ENCODE peak calls at places on chromosomes 16 and 17, in five cellular contexts. O, P, H, E and Z are unnamed samples. For H3K36me3, the result is how much of the 10 kb centered on the place peaks cover.

GRCh38 chr17:17510456-17511292 is 14.5 kb upstream of the RASD1 start:
- DNase-seq in O (no peak), P (no peak), H (no peak), E (no peak), Z (no peak)

GRCh38 chr17:80614320-80614719 is 69.7 kb downstream of the RPTOR start:
- DNase-seq in O (no peak), P (no peak), H (no peak), E (no peak), Z (no peak)

GRCh38 chr17:20706752-20707372 is 127.3 kb downstream of the CDRT15L2 start:
- DNase-seq in O (peak), P (no peak), H (no peak), E (no peak), Z (no peak)

GRCh38 chr16:4410335-4411075 is 5.9 kb downstream of the CORO7 start:
- DNase-seq in O (peak), P (no peak), H (no peak), E (no peak), Z (no peak)

GRCh38 chr17:37092041-37092440 is 143.3 kb downstream of the AATF start:
- DNase-seq in O (no peak), P (no peak), H (no peak), E (no peak), Z (no peak)

GRCh38 chr16:9603316-9603715 is 511.9 kb downstream of the HAPSTR1 start:
- DNase-seq in O (no peak), P (no peak), H (no peak), E (no peak), Z (no peak)

GRCh38 chr16:28873543-28874201 is 4.6 kb upstream of the ATP2A1 start:
- DNase-seq in O (peak), P (no peak), H (peak), E (no peak), Z (peak)

GRCh38 chr17:4498461-4499397 is at the start of gene SPNS2:
- DNase-seq in O (peak), P (peak), H (peak), E (no peak), Z (peak)

GRCh38 chr16:66562409-66562808 is 3.8 kb upstream of the CMTM1 start:
- DNase-seq in O (no peak), P (no peak), H (peak), E (no peak), Z (no peak)

GRCh38 chr17:49695698-49696232 is 12.0 kb downstream of the SLC35B1 start:
- DNase-seq in O (no peak), P (no peak), H (no peak), E (no peak), Z (no peak)

GRCh38 chr17:42946812-42947211 is 17.4 kb downstream of the AARSD1 start:
- DNase-seq in O (no peak), P (no peak), H (no peak), E (no peak), Z (no peak)

GRCh38 chr17:34382586-34383224 is 19.7 kb upstream of the CCL1 start:
- DNase-seq in O (no peak), P (no peak), H (peak), E (no peak), Z (no peak)

GRCh38 chr17:50949128-50950001 is 83.2 kb upstream of the TOB1 start:
- DNase-seq in O (peak), P (peak), H (no peak), E (no peak), Z (no peak)

GRCh38 chr16:735982-736453 is 4.8 kb downstream of the CIAO3 start:
- DNase-seq in O (peak), P (no peak), H (peak), E (no peak), Z (no peak)

GRCh38 chr17:82105882-82106696 is 8.1 kb upstream of the FASN start:
- DNase-seq in O (peak), P (peak), H (peak), E (peak), Z (peak)

GRCh38 chr17:78832541-78832810 is 8.1 kb downstream of the USP36 start:
- DNase-seq in O (no peak), P (no peak), H (no peak), E (no peak), Z (no peak)

GRCh38 chr16:85657996-85658395 is 30.8 kb downstream of the GINS2 start:
- DNase-seq in O (peak), P (no peak), H (no peak), E (no peak), Z (no peak)
- H3K36me3 ChIP-seq in O (under half), P (under half), H (under half), E (under half), Z (half or more)

DNA sequence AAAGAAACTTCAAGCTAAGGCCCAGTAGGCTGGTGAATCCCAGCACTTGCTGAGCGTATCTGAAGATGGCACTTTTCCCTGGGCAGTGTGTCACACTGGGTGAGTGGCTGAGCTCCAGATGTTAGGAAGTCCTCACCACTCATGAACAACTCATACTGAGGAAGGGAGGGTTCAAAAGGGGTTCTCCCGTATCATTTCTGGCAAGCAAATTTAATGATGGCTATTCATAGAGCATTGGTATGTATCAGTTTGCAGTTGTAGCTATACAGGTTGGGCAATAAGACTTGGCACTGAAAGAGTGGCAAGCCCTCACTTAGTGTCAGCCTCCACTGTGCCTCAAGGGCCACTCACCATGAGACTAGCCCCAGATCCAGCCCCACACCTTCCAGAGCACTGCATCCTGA is 10.7 kb downstream of the GFOD2 start:
- DNase-seq in O (no peak), P (no peak), H (no peak), E (no peak), Z (no peak)
- H3K36me3 ChIP-seq in O (under half), P (under half), H (under half), E (under half), Z (under half)

GRCh38 chr17:28744802-28745051 is 916 bp downstream of the TRAF4 start:
- DNase-seq in O (no peak), P (no peak), H (no peak), E (no peak), Z (no peak)
- H3K36me3 ChIP-seq in O (under half), P (under half), H (under half), E (under half), Z (under half)

GRCh38 chr16:57306676-57307341 is 22.3 kb upstream of the PLLP start:
- DNase-seq in O (no peak), P (peak), H (no peak), E (no peak), Z (no peak)
- H3K36me3 ChIP-seq in O (under half), P (under half), H (under half), E (under half), Z (under half)

GRCh38 chr17:64504769-64505319 is 1.2 kb downstream of the DDX5 start:
- DNase-seq in O (no peak), P (no peak), H (no peak), E (no peak), Z (peak)

GRCh38 chr17:64502021-64502420 is 4.1 kb downstream of the DDX5 start:
- DNase-seq in O (no peak), P (no peak), H (no peak), E (no peak), Z (no peak)

GRCh38 chr17:64503821-64504768 is 2.0 kb downstream of the DDX5 start:
- DNase-seq in O (no peak), P (no peak), H (no peak), E (no peak), Z (no peak)

GRCh38 chr17:64502809-64503208 is 3.3 kb downstream of the DDX5 start:
- DNase-seq in O (no peak), P (no peak), H (no peak), E (no peak), Z (no peak)

DNA sequence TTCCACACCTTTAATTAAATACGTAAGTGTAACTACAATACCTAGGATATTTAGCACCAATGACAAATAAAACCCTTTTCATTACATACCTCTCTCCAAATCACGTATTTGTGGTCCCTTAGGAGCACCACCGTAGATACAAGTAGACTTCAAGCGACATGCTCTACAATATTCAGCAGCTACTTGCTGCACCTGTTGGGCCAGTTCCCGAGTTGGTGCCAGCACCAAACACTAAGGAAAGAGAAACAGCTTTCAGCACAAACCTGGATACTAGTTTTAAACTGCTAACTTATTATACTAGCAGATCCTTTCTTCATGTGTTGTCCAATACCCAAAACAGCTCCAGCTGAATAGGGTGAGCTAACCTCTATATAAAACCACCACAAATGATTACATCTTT is 2.7 kb downstream of the DDX5 start:
- DNase-seq in O (no peak), P (no peak), H (no peak), E (no peak), Z (no peak)
- H3K36me3 ChIP-seq in O (under half), P (under half), H (half or more), E (under half), Z (half or more)

GRCh38 chr17:48625502-48626201 is 506 bp downstream of the HOXB9 start:
- DNase-seq in O (peak), P (peak), H (peak), E (no peak), Z (no peak)

GRCh38 chr17:48626202-48626469 is at the start of gene HOXB9:
- DNase-seq in O (no peak), P (no peak), H (no peak), E (no peak), Z (no peak)

GRCh38 chr17:48624118-48624517 is 2.0 kb downstream of the HOXB9 start:
- DNase-seq in O (no peak), P (no peak), H (no peak), E (no peak), Z (no peak)

GRCh38 chr17:48623583-48623982 is 2.6 kb downstream of the HOXB9 start:
- DNase-seq in O (no peak), P (no peak), H (no peak), E (no peak), Z (no peak)

DNA sequence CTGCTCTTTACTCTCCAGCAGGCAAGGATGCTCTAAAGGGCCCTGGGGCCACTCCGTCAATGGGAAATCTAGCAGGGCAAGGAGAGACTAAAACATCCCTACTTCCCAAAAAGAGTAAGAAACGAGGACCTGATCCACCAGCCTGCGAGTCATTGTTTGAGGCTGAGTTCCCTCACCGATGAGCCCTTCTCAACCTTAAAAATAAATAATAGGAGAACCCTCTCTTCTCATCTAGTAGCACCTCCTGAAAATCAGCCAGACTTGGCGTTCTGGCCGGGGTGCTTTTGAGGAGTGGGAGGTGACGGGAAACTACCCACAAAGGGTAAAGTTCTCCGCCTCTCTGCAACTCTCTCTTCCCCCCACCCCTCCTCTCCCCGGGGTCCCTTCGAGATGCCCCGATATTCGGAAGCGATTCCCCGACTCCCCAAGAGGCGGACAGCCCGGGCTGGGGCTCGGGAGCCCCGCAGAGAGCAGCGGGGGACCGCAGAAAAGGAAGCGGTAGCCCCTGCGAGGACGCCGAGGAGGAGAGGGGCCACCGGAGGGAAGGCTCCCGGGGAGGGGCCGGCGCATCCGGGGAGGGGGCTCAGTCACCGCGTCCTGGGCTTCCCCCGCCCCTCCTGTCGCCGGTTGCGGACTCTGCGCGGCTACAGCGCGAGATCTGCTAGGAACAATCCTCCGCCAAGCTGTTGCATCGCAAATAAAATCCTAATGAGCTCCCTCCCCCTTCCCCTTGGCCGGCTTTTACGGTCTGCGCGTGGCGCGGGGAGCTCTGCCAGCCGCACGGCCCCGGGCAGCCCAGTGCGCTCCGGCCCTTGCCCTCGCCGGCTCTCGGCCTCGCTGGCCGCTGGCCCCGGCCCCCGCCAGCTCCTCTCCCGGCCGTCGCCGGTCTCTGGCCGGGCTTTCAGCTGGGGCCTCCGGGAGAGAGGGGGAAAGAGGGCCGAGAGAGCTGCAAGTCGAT is 1.3 kb downstream of the HOXB9 start:
- DNase-seq in O (peak), P (no peak), H (no peak), E (no peak), Z (no peak)
- H3K36me3 ChIP-seq in O (under half), P (under half), H (under half), E (under half), Z (under half)

DNA sequence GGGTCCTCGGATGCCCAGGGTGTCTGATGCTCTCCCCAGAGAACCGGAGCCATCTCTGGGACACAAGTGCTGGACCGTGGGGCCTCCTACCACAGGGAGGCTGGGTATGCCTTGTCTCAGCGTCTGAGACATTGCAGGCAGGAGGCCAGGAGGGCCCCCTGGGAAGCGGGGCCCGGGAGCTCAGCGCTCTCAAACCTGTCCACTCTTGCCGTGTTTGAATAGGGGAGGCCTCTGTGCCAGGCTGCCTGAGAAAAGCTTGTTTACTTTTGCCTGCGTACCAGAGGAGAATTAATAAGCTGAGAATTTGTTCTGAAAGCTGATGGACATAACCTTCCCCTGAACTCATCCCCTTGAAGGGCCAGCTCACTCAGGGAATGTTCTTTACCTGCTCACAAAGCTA is 163.8 kb downstream of the NTN1 start:
- DNase-seq in O (no peak), P (no peak), H (no peak), E (no peak), Z (no peak)
- H3K36me3 ChIP-seq in O (under half), P (under half), H (under half), E (under half), Z (under half)

DNA sequence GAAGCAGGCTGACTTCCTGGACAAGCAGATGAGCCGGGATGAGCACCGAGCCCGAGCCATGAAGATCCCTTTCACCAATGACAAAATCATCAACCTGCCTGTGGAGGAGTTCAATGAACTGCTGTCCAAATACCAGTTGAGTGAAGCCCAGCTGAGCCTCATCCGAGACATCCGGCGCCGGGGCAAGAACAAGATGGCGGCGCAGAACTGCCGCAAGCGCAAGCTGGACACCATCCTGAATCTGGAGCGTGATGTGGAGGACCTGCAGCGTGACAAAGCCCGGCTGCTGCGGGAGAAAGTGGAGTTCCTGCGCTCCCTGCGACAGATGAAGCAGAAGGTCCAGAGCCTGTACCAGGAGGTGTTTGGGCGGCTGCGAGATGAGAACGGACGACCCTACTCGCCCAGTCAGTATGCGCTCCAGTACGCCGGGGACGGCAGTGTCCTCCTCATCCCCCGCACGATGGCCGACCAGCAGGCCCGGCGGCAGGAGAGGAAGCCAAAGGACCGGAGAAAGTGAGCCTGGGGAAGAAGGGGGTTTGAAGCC is 11.0 kb downstream of the NFE2L1 start:
- DNase-seq in O (no peak), P (no peak), H (no peak), E (no peak), Z (no peak)
- H3K36me3 ChIP-seq in O (half or more), P (under half), H (half or more), E (under half), Z (half or more)